ENCODE peak calls at places on chromosomes 3 and 15, in eight cellular contexts. O is HepG2; W is RWPE2; L is upper lobe of right lung; S is lower lobe of right lung; Y is foreskin keratinocyte; E is PC-3; X is CD8-positive, alpha-beta T cell. D is an unnamed sample.

GRCh38 chr3:169739067-169739466 is 25.8 kb downstream of the TERC start:
- ATAC-seq in O (no peak), W (no peak), L (no peak), S (no peak), Y (no peak), E (no peak), X (no peak), D (no peak)

GRCh38 chr3:129662230-129662629 is 55.8 kb upstream of the PLXND1 start:
- ATAC-seq in O (peak; percentile 50), W (no peak), L (peak; percentile 71), S (peak; percentile 64), Y (no peak), E (no peak), X (no peak), D (no peak)

GRCh38 chr3:177312491-177312890 is 115.2 kb upstream of the TBL1XR1 start:
- ATAC-seq in O (no peak), W (no peak), L (no peak), S (no peak), Y (no peak), E (no peak), X (no peak), D (no peak)

GRCh38 chr3:94869059-94869547 is 806.2 kb downstream of the NSUN3 start:
- ATAC-seq in O (no peak), W (no peak), L (no peak), S (no peak), Y (no peak), E (no peak), X (no peak), D (no peak)

GRCh38 chr3:3573341-3573740 is 225.9 kb upstream of the LRRN1 start:
- ATAC-seq in O (no peak), W (no peak), L (no peak), S (no peak), Y (no peak), E (no peak), X (no peak), D (no peak)

GRCh38 chr15:34802371-34802770 is 7.0 kb upstream of the ACTC1 start:
- ATAC-seq in O (no peak), W (no peak), L (no peak), S (no peak), Y (no peak), E (no peak), X (no peak), D (no peak)

GRCh38 chr15:30979457-30979856 is 12.0 kb downstream of the MTMR10 start:
- ATAC-seq in O (no peak), W (no peak), L (peak; percentile 82), S (no peak), Y (no peak), E (no peak), X (no peak), D (no peak)

GRCh38 chr3:153348457-153349137 is 186.6 kb downstream of the RAP2B start:
- ATAC-seq in O (no peak), W (peak; percentile 46), L (no peak), S (no peak), Y (peak; percentile 37), E (no peak), X (no peak), D (no peak)

GRCh38 chr15:74937226-74937601 is 659 bp downstream of the COX5A start:
- ATAC-seq in O (no peak), W (no peak), L (no peak), S (no peak), Y (no peak), E (no peak), X (no peak), D (no peak)

GRCh38 chr3:23698652-23699313 is 107.0 kb upstream of the UBE2E1 start:
- ATAC-seq in O (no peak), W (no peak), L (no peak), S (no peak), Y (no peak), E (no peak), X (no peak), D (no peak)

GRCh38 chr15:28989239-28989830 is 103.6 kb downstream of the APBA2 start:
- ATAC-seq in O (peak; percentile 87), W (peak; percentile 45), L (no peak), S (no peak), Y (peak; percentile 23), E (peak; percentile 68), X (no peak), D (no peak)
- TF ChIP-seq CTCF in O (no peak), W (peak; percentile 32), L (no peak), S (no peak), Y (peak; percentile 35), E (peak; percentile 60), X (no peak), D (no peak)

GRCh38 chr15:76337739-76338554 is 1.4 kb downstream of the ISL2 start:
- ATAC-seq in O (peak; percentile 19), W (no peak), L (no peak), S (no peak), Y (no peak), E (no peak), X (peak; percentile 12), D (no peak)
- TF ChIP-seq CTCF in O (peak; percentile 37), W (no peak), L (no peak), S (no peak), Y (no peak), E (no peak), X (no peak), D (peak; percentile 11)

GRCh38 chr3:6417174-6417573 is 443.7 kb upstream of the GRM7 start:
- ATAC-seq in O (no peak), W (no peak), L (no peak), S (no peak), Y (no peak), E (no peak), X (no peak), D (no peak)
- TF ChIP-seq CTCF in O (no peak), W (no peak), L (no peak), S (no peak), Y (no peak), E (no peak), X (no peak), D (no peak)

DNA sequence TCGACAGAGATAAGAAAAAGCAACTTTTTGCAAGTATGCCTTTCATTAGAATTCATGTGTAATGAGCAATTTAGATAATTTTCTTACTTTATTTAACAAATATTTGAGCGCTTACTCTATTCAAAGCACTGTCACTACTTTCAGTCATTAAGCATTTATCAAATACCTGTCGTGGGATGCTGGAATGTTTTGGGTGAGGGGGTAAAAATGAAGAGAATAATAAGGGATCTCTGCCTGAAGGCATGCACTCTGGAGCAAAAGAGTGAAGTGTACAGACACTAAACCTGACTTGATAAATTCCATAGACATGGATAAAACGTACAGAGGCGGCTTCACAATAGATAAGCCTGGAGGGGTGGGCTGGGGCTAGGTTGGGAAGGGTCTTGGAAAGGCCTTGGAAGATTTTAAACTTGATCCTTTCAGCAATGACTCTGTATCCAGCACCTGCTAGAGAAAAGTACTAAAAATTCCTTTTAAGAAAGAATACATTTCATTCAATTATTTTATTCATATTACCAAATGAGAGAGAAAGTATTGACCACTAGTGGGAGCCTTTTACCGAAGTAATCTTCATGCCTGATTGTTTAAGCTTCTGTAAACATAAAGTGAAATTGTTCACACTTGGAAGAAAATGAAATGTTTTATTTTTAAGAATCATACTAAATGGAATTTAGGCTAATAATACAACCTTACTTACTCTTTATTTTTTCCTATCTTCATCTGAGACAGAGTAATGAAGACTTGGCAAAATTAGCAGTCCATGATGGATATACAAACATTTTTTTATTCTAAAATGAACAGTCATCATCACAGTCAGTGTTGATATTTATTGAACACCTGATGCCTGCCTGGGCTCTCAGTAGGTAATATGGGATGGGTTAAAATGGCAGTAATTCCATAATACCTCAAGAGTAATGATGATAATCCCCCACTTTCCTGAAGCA is 113.2 kb downstream of the PPP2R3A start:
- ATAC-seq in O (no peak), W (peak; percentile 41), L (no peak), S (no peak), Y (peak; percentile 36), E (no peak), X (no peak), D (no peak)
- TF ChIP-seq CTCF in O (peak; percentile 43), W (peak; percentile 88), L (peak; percentile 63), S (peak; percentile 62), Y (peak; percentile 81), E (peak; percentile 67), X (peak; percentile 56), D (peak; percentile 60)

GRCh38 chr3:49568965-49569364 is 14.7 kb downstream of the BSN start:
- ATAC-seq in O (no peak), W (no peak), L (peak; percentile 39), S (peak; percentile 40), Y (no peak), E (no peak), X (no peak), D (no peak)

GRCh38 chr3:49563766-49564165 is 9.5 kb downstream of the BSN start:
- ATAC-seq in O (no peak), W (no peak), L (no peak), S (no peak), Y (no peak), E (no peak), X (no peak), D (no peak)

GRCh38 chr3:49563040-49563578 is 8.8 kb downstream of the BSN start:
- ATAC-seq in O (peak; percentile 90), W (peak; percentile 29), L (no peak), S (no peak), Y (no peak), E (peak; percentile 53), X (no peak), D (no peak)

GRCh38 chr3:49567406-49567805 is 13.1 kb downstream of the BSN start:
- ATAC-seq in O (no peak), W (peak; percentile 35), L (no peak), S (no peak), Y (peak; percentile 35), E (no peak), X (no peak), D (no peak)

DNA sequence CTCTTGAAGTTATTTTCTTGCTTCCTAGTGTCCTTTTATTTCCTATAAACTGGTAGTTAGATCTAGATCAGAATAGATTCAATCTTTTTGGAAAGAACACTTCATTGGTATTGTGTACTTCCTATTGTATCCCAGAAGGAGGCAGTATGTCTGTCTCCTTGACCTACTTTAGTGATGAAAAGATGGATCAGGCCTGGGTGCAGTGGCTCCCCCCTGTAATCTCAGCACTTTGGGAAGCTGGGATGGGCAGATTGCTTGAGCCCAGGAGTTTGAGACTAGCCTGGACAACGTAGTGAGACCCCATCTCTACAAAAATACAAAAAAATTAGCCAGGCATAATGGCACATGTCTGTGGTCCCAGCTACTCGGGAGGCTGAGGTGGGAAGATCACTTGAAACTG is 12.0 kb downstream of the BSN start:
- ATAC-seq in O (no peak), W (no peak), L (no peak), S (no peak), Y (no peak), E (no peak), X (no peak), D (no peak)
- TF ChIP-seq CTCF in O (peak; percentile 58), W (no peak), L (peak; percentile 7), S (no peak), Y (peak; percentile 56), E (peak; percentile 67), X (no peak), D (no peak)

DNA sequence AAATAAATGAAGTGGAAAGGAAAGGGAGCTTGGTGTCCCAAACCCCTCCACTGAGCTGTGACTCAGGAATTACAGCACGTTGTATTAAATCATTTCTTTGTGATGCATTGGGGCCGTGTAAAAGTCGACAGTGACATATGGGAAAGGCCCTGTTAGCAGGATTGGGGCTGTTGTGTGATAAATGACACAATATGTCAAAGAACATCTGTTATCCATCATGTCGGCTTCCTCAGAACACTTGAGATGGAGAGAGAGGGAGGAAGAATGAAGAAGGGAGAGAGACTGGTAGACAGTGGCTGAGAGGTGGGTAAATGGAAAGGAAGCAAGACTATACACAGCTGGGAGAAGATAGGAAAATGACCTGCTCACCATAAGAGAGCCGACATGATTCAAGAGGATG is 366.1 kb downstream of the AGBL1 start:
- ATAC-seq in O (no peak), W (no peak), L (no peak), S (no peak), Y (no peak), E (no peak), X (no peak), D (no peak)
- TF ChIP-seq CTCF in O (no peak), W (no peak), L (no peak), S (no peak), Y (no peak), E (no peak), X (no peak), D (no peak)